ENCODE peak calls at places on chromosomes 6 and 20, in nine cellular contexts. H is sigmoid colon, I is fibroblast of pulmonary artery, C is endothelial cell, E is brain microvascular endothelial cell, T is hepatocyte, L is GM10248, Q is ascending aorta, R is GM12865. A is an unnamed sample.
A peak's percentile ranks its signal among the peaks of the same experiment; 100 is the strongest.

GRCh38 chr20:50256577-50256976 is 65.9 kb downstream of the CEBPB start:
- DNase-seq in H (no peak), I (no peak), C (no peak), E (no peak), T (no peak), L (no peak), Q (no peak), R (no peak), A (no peak)

GRCh38 chr6:3561745-3562144 is 104.9 kb upstream of the SLC22A23 start:
- DNase-seq in H (no peak), I (peak; percentile 42), C (peak; percentile 52), E (peak; percentile 75), T (peak; percentile 30), L (no peak), Q (no peak), R (peak; percentile 4), A (peak; percentile 80)

GRCh38 chr20:46004813-46005505 is 3.7 kb upstream of the MMP9 start:
- DNase-seq in H (peak; percentile 77), I (no peak), C (no peak), E (no peak), T (no peak), L (no peak), Q (peak; percentile 69), R (peak; percentile 46), A (no peak)

GRCh38 chr6:127907960-127908640 is 7.2 kb upstream of the THEMIS start:
- DNase-seq in H (no peak), I (no peak), C (no peak), E (no peak), T (no peak), L (peak; percentile 8), Q (no peak), R (peak; percentile 37), A (no peak)

GRCh38 chr6:31844507-31844906 is 17.0 kb downstream of the HSPA1B start:
- DNase-seq in H (no peak), I (no peak), C (no peak), E (no peak), T (no peak), L (no peak), Q (no peak), R (no peak), A (no peak)

GRCh38 chr20:25254986-25255680 is 7.2 kb downstream of the PYGB start:
- DNase-seq in H (no peak), I (no peak), C (no peak), E (no peak), T (no peak), L (no peak), Q (peak; percentile 83), R (no peak), A (no peak)

GRCh38 chr6:138109042-138109997 is 2.1 kb upstream of the PERP start:
- DNase-seq in H (peak; percentile 80), I (peak; percentile 84), C (peak; percentile 74), E (peak; percentile 83), T (peak; percentile 81), L (peak; percentile 52), Q (peak; percentile 85), R (peak; percentile 78), A (peak; percentile 87)

GRCh38 chr20:22810626-22811559 is 224.2 kb upstream of the SSTR4 start:
- DNase-seq in H (no peak), I (no peak), C (no peak), E (no peak), T (no peak), L (no peak), Q (no peak), R (no peak), A (no peak)

GRCh38 chr6:160950507-160950906 is 41.1 kb upstream of the MAP3K4 start:
- DNase-seq in H (no peak), I (peak; percentile 46), C (no peak), E (peak; percentile 75), T (peak; percentile 28), L (no peak), Q (no peak), R (no peak), A (peak; percentile 57)

GRCh38 chr6:137206562-137206961 is 12.6 kb downstream of the IFNGR1 start:
- DNase-seq in H (no peak), I (no peak), C (no peak), E (no peak), T (no peak), L (no peak), Q (no peak), R (no peak), A (no peak)

GRCh38 chr20:59176812-59177211 is 13.2 kb downstream of the ZNF831 start:
- DNase-seq in H (no peak), I (no peak), C (no peak), E (no peak), T (no peak), L (no peak), Q (no peak), R (no peak), A (no peak)

GRCh38 chr6:116229287-116229913 is 24.5 kb downstream of the TSPYL4 start:
- DNase-seq in H (peak; percentile 96), I (peak; percentile 97), C (peak; percentile 82), E (peak; percentile 95), T (peak; percentile 32), L (no peak), Q (peak; percentile 87), R (peak; percentile 29), A (peak; percentile 97)

GRCh38 chr6:31945507-31946369 is at the start of gene CFB:
- DNase-seq in H (peak; percentile 93), I (peak; percentile 90), C (no peak), E (peak; percentile 81), T (peak; percentile 89), L (no peak), Q (peak; percentile 94), R (no peak), A (peak; percentile 90)

GRCh38 chr6:35426074-35426473 is 26.1 kb upstream of the FANCE start:
- DNase-seq in H (no peak), I (no peak), C (no peak), E (no peak), T (no peak), L (no peak), Q (no peak), R (no peak), A (no peak)

GRCh38 chr20:57027752-57028151 is 238.7 kb downstream of the BMP7 start:
- DNase-seq in H (no peak), I (no peak), C (no peak), E (no peak), T (no peak), L (no peak), Q (no peak), R (no peak), A (no peak)

DNA sequence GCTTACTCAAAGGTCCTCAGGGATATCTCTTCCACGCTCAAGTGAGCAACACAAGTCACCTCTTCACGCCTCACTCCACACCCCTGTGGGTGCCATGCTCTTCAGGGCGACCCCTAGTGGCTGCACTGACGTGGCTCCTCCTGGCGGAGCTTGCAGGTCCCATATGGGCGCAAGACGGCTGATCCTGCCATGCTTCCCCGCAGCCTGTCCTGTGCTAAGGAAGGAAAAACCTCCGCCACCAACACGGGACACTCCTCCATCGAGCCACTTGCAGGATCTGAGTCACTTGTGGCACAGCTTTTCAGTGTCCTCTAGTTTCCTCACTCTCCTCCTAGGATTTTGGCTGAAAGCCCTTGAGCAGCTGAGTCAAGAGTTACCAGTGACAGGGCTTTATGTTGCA is 90.7 kb downstream of the KHDC1L start:
- DNase-seq in H (no peak), I (peak; percentile 18), C (peak; percentile 83), E (peak; percentile 33), T (peak; percentile 35), L (no peak), Q (no peak), R (peak; percentile 59), A (peak; percentile 58)
- TF ChIP-seq CTCF in H (no peak), I (peak; percentile 36), C (peak; percentile 71), E (peak; percentile 80), T (peak; percentile 32), L (peak; percentile 24), Q (no peak), R (peak; percentile 45), A (peak; percentile 76)

GRCh38 chr6:22519237-22519636 is 50.1 kb upstream of the HDGFL1 start:
- DNase-seq in H (no peak), I (no peak), C (no peak), E (no peak), T (no peak), L (no peak), Q (no peak), R (no peak), A (no peak)
- TF ChIP-seq CTCF in H (no peak), I (no peak), C (no peak), E (no peak), T (no peak), L (no peak), Q (no peak), R (no peak), A (no peak)

DNA sequence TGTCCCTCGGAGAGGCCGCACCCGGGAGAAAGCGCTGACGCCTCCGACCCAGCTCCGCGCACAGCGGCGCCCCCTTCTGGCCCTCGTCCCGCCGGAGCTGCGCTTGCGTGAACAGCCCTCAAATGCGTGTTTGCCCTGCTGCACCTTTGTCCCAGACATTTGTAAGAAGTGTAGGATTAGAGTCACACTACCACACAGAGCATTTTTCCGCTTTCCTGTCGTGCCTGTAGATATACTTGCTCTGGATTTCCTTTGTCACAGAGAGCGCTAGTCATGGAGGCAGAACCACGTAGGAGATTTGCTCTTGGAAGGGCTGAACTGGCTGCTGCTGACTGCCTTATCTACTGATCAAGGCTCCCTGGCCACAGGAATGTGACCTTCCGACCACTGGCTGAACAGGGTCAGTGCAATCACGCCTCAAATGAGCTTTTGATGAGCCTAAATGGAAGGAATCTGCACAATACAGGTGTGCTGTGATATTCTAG is 62.3 kb downstream of the PAX1 start:
- DNase-seq in H (no peak), I (no peak), C (peak; percentile 81), E (no peak), T (peak; percentile 73), L (no peak), Q (no peak), R (no peak), A (no peak)
- TF ChIP-seq CTCF in H (no peak), I (no peak), C (peak; percentile 51), E (no peak), T (peak; percentile 59), L (no peak), Q (no peak), R (peak; percentile 26), A (no peak)

DNA sequence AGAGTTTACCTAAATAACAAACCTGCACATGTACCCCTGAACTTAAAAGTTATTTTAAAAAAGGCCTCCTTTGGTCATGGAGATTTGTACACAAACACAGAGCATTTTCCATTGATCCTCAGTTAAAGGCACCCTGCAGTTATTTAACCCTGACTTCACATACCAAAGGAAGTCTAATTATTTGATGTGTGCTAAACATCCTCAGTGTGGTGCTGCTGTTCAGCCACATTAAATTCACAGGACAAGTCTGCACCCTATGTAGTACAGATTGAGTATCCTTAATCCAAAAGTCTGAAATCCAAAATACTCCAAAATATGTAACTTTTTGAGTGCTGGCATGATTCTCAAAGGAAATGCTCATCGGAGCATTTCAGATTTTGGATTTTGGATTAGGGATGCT is 21.4 kb downstream of the KCNQ5 start:
- DNase-seq in H (no peak), I (peak; percentile 39), C (no peak), E (no peak), T (no peak), L (no peak), Q (no peak), R (no peak), A (no peak)
- TF ChIP-seq CTCF in H (no peak), I (no peak), C (no peak), E (peak; percentile 9), T (no peak), L (no peak), Q (no peak), R (no peak), A (peak; percentile 13)

A was measured in choroid plexus epithelial cell.